ENCODE peak calls at places on chromosomes 12 and 14, in ten cellular contexts. One of them, this sample, is unnamed.

GRCh38 chr12:78870539-78870938 is 6.0 kb downstream of the SYT1 start:
- DNase-seq in heart right ventricle: no peak
- DNase-seq in uterus: no peak
- DNase-seq in gastrocnemius medialis: no peak
- DNase-seq in fibroblast of lung: no peak
- DNase-seq in heart left ventricle: no peak
- DNase-seq in cardiac muscle cell: no peak
- DNase-seq in Peyer's patch: no peak
- DNase-seq in CD8-positive, alpha-beta T cell: no peak
- DNase-seq in RWPE2: no peak
- DNase-seq in this sample: no peak

GRCh38 chr14:34359423-34360120 is 102.5 kb downstream of the SPTSSA start:
- DNase-seq in heart right ventricle: no peak
- DNase-seq in uterus: no peak
- DNase-seq in gastrocnemius medialis: no peak
- DNase-seq in fibroblast of lung: no peak
- DNase-seq in heart left ventricle: no peak
- DNase-seq in cardiac muscle cell: peak
- DNase-seq in Peyer's patch: no peak
- DNase-seq in CD8-positive, alpha-beta T cell: no peak
- DNase-seq in RWPE2: no peak
- DNase-seq in this sample: no peak

GRCh38 chr14:20195911-20196310 is 5.2 kb downstream of the OR11G2 start:
- DNase-seq in heart right ventricle: no peak
- DNase-seq in uterus: no peak
- DNase-seq in gastrocnemius medialis: no peak
- DNase-seq in fibroblast of lung: no peak
- DNase-seq in heart left ventricle: no peak
- DNase-seq in cardiac muscle cell: no peak
- DNase-seq in Peyer's patch: no peak
- DNase-seq in CD8-positive, alpha-beta T cell: no peak
- DNase-seq in RWPE2: no peak
- DNase-seq in this sample: no peak

GRCh38 chr12:21695896-21696295 is 38.3 kb upstream of the LDHB start:
- DNase-seq in heart right ventricle: no peak
- DNase-seq in uterus: no peak
- DNase-seq in gastrocnemius medialis: no peak
- DNase-seq in fibroblast of lung: no peak
- DNase-seq in heart left ventricle: no peak
- DNase-seq in cardiac muscle cell: no peak
- DNase-seq in Peyer's patch: no peak
- DNase-seq in CD8-positive, alpha-beta T cell: no peak
- DNase-seq in RWPE2: no peak
- DNase-seq in this sample: no peak

GRCh38 chr14:87966816-87967215 is 26.2 kb downstream of the GALC start:
- DNase-seq in heart right ventricle: no peak
- DNase-seq in uterus: no peak
- DNase-seq in gastrocnemius medialis: no peak
- DNase-seq in fibroblast of lung: peak
- DNase-seq in heart left ventricle: no peak
- DNase-seq in cardiac muscle cell: no peak
- DNase-seq in Peyer's patch: no peak
- DNase-seq in CD8-positive, alpha-beta T cell: no peak
- DNase-seq in RWPE2: no peak
- DNase-seq in this sample: no peak

GRCh38 chr12:45598761-45599160 is 130.7 kb upstream of the ARID2 start:
- DNase-seq in heart right ventricle: no peak
- DNase-seq in uterus: no peak
- DNase-seq in gastrocnemius medialis: no peak
- DNase-seq in fibroblast of lung: no peak
- DNase-seq in heart left ventricle: no peak
- DNase-seq in cardiac muscle cell: no peak
- DNase-seq in Peyer's patch: no peak
- DNase-seq in CD8-positive, alpha-beta T cell: no peak
- DNase-seq in RWPE2: no peak
- DNase-seq in this sample: no peak

GRCh38 chr14:32510815-32511214 is 181.7 kb downstream of the AKAP6 start:
- DNase-seq in heart right ventricle: no peak
- DNase-seq in uterus: no peak
- DNase-seq in gastrocnemius medialis: no peak
- DNase-seq in fibroblast of lung: no peak
- DNase-seq in heart left ventricle: no peak
- DNase-seq in cardiac muscle cell: no peak
- DNase-seq in Peyer's patch: no peak
- DNase-seq in CD8-positive, alpha-beta T cell: no peak
- DNase-seq in RWPE2: no peak
- DNase-seq in this sample: no peak

GRCh38 chr12:63916561-63917476 is 72.3 kb downstream of the SRGAP1 start:
- DNase-seq in heart right ventricle: no peak
- DNase-seq in uterus: no peak
- DNase-seq in gastrocnemius medialis: no peak
- DNase-seq in fibroblast of lung: peak
- DNase-seq in heart left ventricle: no peak
- DNase-seq in cardiac muscle cell: no peak
- DNase-seq in Peyer's patch: no peak
- DNase-seq in CD8-positive, alpha-beta T cell: no peak
- DNase-seq in RWPE2: no peak
- DNase-seq in this sample: no peak

GRCh38 chr12:56679834-56680575 is 8.1 kb downstream of the PTGES3 start:
- DNase-seq in heart right ventricle: no peak
- DNase-seq in uterus: no peak
- DNase-seq in gastrocnemius medialis: peak
- DNase-seq in fibroblast of lung: no peak
- DNase-seq in heart left ventricle: no peak
- DNase-seq in cardiac muscle cell: no peak
- DNase-seq in Peyer's patch: no peak
- DNase-seq in CD8-positive, alpha-beta T cell: no peak
- DNase-seq in RWPE2: no peak
- DNase-seq in this sample: no peak

GRCh38 chr14:24542346-24542936 is 33.6 kb downstream of the CTSG start:
- DNase-seq in heart right ventricle: no peak
- DNase-seq in uterus: no peak
- DNase-seq in gastrocnemius medialis: no peak
- DNase-seq in fibroblast of lung: no peak
- DNase-seq in heart left ventricle: no peak
- DNase-seq in cardiac muscle cell: no peak
- DNase-seq in Peyer's patch: no peak
- DNase-seq in CD8-positive, alpha-beta T cell: no peak
- DNase-seq in RWPE2: peak
- DNase-seq in this sample: no peak

GRCh38 chr14:34049769-34050168 is 98.9 kb upstream of the EGLN3 start:
- DNase-seq in heart right ventricle: no peak
- DNase-seq in uterus: no peak
- DNase-seq in gastrocnemius medialis: no peak
- DNase-seq in fibroblast of lung: no peak
- DNase-seq in heart left ventricle: no peak
- DNase-seq in cardiac muscle cell: no peak
- DNase-seq in Peyer's patch: no peak
- DNase-seq in CD8-positive, alpha-beta T cell: no peak
- DNase-seq in RWPE2: no peak
- DNase-seq in this sample: no peak

GRCh38 chr12:98372340-98373018 is 142.9 kb upstream of the TMPO start:
- DNase-seq in heart right ventricle: no peak
- DNase-seq in uterus: no peak
- DNase-seq in gastrocnemius medialis: no peak
- DNase-seq in fibroblast of lung: no peak
- DNase-seq in heart left ventricle: no peak
- DNase-seq in cardiac muscle cell: no peak
- DNase-seq in Peyer's patch: no peak
- DNase-seq in CD8-positive, alpha-beta T cell: no peak
- DNase-seq in RWPE2: no peak
- DNase-seq in this sample: no peak

GRCh38 chr12:81005635-81006034 is 67.9 kb upstream of the LIN7A start:
- DNase-seq in heart right ventricle: no peak
- DNase-seq in uterus: no peak
- DNase-seq in gastrocnemius medialis: no peak
- DNase-seq in fibroblast of lung: no peak
- DNase-seq in heart left ventricle: no peak
- DNase-seq in cardiac muscle cell: no peak
- DNase-seq in Peyer's patch: no peak
- DNase-seq in CD8-positive, alpha-beta T cell: no peak
- DNase-seq in RWPE2: no peak
- DNase-seq in this sample: no peak

GRCh38 chr14:59484611-59485174 is 376 bp downstream of the JKAMP start:
- DNase-seq in heart right ventricle: no peak
- DNase-seq in uterus: no peak
- DNase-seq in gastrocnemius medialis: no peak
- DNase-seq in fibroblast of lung: peak
- DNase-seq in heart left ventricle: no peak
- DNase-seq in cardiac muscle cell: no peak
- DNase-seq in Peyer's patch: no peak
- DNase-seq in CD8-positive, alpha-beta T cell: no peak
- DNase-seq in RWPE2: no peak
- DNase-seq in this sample: no peak

GRCh38 chr14:78683206-78683605 is 513.0 kb downstream of the NRXN3 start:
- DNase-seq in heart right ventricle: no peak
- DNase-seq in uterus: no peak
- DNase-seq in gastrocnemius medialis: no peak
- DNase-seq in fibroblast of lung: peak
- DNase-seq in heart left ventricle: no peak
- DNase-seq in cardiac muscle cell: no peak
- DNase-seq in Peyer's patch: no peak
- DNase-seq in CD8-positive, alpha-beta T cell: no peak
- DNase-seq in RWPE2: no peak
- DNase-seq in this sample: no peak

GRCh38 chr12:62800707-62801400 is 134.1 kb downstream of the PPM1H start:
- DNase-seq in heart right ventricle: no peak
- DNase-seq in uterus: no peak
- DNase-seq in gastrocnemius medialis: no peak
- DNase-seq in fibroblast of lung: no peak
- DNase-seq in heart left ventricle: no peak
- DNase-seq in cardiac muscle cell: no peak
- DNase-seq in Peyer's patch: no peak
- DNase-seq in CD8-positive, alpha-beta T cell: no peak
- DNase-seq in RWPE2: no peak
- DNase-seq in this sample: no peak

GRCh38 chr14:93269341-93270068 is 62.4 kb downstream of the UBR7 start:
- DNase-seq in heart right ventricle: no peak
- DNase-seq in uterus: no peak
- DNase-seq in gastrocnemius medialis: peak
- DNase-seq in fibroblast of lung: peak
- DNase-seq in heart left ventricle: no peak
- DNase-seq in cardiac muscle cell: no peak
- DNase-seq in Peyer's patch: no peak
- DNase-seq in CD8-positive, alpha-beta T cell: no peak
- DNase-seq in RWPE2: no peak
- DNase-seq in this sample: no peak

GRCh38 chr12:15575797-15576560 is 213.2 kb downstream of the EPS8 start:
- DNase-seq in heart right ventricle: no peak
- DNase-seq in uterus: no peak
- DNase-seq in gastrocnemius medialis: no peak
- DNase-seq in fibroblast of lung: peak
- DNase-seq in heart left ventricle: no peak
- DNase-seq in cardiac muscle cell: no peak
- DNase-seq in Peyer's patch: no peak
- DNase-seq in CD8-positive, alpha-beta T cell: no peak
- DNase-seq in RWPE2: no peak
- DNase-seq in this sample: no peak
- H3K27ac ChIP-seq in heart right ventricle: no peak
- H3K27ac ChIP-seq in uterus: peak
- H3K27ac ChIP-seq in gastrocnemius medialis: no peak
- H3K27ac ChIP-seq in fibroblast of lung: no peak
- H3K27ac ChIP-seq in heart left ventricle: no peak
- H3K27ac ChIP-seq in cardiac muscle cell: no peak
- H3K27ac ChIP-seq in Peyer's patch: no peak
- H3K27ac ChIP-seq in CD8-positive, alpha-beta T cell: no peak
- H3K27ac ChIP-seq in RWPE2: no peak
- H3K27ac ChIP-seq in this sample: no peak

DNA sequence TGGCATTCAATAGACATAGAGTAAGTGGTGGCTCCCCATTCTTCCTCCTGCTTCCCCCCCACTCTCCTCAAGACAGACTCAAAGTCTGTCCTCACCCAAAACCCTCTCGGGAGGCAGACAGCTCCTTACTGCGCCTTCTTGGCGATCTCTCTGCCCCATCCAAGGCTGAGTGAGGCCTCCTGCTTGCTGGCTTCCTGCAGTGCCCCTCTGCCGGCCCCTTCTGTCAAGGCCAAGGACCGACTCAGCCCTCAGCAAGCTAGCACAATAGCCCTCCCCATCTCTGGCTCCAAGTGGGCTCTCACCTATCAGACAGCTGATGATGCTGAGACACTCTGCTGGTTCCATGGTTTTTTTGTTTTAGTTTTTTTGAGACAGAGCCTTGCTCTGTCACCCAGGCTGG is 62.5 kb upstream of the DLK1 start:
- DNase-seq in heart right ventricle: no peak
- DNase-seq in uterus: no peak
- DNase-seq in gastrocnemius medialis: no peak
- DNase-seq in fibroblast of lung: no peak
- DNase-seq in heart left ventricle: peak
- DNase-seq in cardiac muscle cell: no peak
- DNase-seq in Peyer's patch: no peak
- DNase-seq in CD8-positive, alpha-beta T cell: no peak
- DNase-seq in RWPE2: no peak
- DNase-seq in this sample: peak
- H3K27ac ChIP-seq in heart right ventricle: peak
- H3K27ac ChIP-seq in uterus: no peak
- H3K27ac ChIP-seq in gastrocnemius medialis: no peak
- H3K27ac ChIP-seq in fibroblast of lung: no peak
- H3K27ac ChIP-seq in heart left ventricle: no peak
- H3K27ac ChIP-seq in cardiac muscle cell: no peak
- H3K27ac ChIP-seq in Peyer's patch: no peak
- H3K27ac ChIP-seq in CD8-positive, alpha-beta T cell: no peak
- H3K27ac ChIP-seq in RWPE2: no peak
- H3K27ac ChIP-seq in this sample: no peak

DNA sequence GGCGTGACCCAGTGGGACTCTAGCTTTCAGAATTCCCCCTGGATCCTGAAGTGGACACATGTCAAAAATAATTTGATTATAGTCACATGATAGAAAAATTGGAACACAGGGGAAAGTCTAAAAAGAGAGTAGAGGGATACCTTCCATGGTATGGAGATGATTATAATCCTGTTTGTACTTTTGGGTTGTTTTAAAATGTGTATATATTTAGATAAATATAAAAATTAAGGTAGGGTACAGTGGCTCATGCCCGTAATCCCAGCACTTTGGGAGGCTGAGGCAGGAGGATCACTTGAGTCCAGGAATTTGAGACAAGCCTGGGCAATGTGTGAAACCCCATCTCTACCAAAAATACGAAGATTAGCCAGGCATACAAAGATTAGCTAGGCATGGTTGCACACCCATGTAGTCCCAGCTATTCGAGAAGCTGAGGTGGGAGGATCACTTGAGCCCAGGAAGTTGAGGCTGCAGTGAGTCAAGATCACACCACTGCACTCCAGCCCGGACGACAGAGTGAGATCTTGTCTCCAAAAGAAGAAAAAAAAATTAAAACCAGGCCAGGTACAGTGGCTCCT is 11.1 kb downstream of the PAPLN start:
- DNase-seq in heart right ventricle: no peak
- DNase-seq in uterus: no peak
- DNase-seq in gastrocnemius medialis: no peak
- DNase-seq in fibroblast of lung: peak
- DNase-seq in heart left ventricle: no peak
- DNase-seq in cardiac muscle cell: no peak
- DNase-seq in Peyer's patch: no peak
- DNase-seq in CD8-positive, alpha-beta T cell: no peak
- DNase-seq in RWPE2: peak
- DNase-seq in this sample: peak
- H3K27ac ChIP-seq in heart right ventricle: no peak
- H3K27ac ChIP-seq in uterus: no peak
- H3K27ac ChIP-seq in gastrocnemius medialis: no peak
- H3K27ac ChIP-seq in fibroblast of lung: no peak
- H3K27ac ChIP-seq in heart left ventricle: no peak
- H3K27ac ChIP-seq in cardiac muscle cell: no peak
- H3K27ac ChIP-seq in Peyer's patch: no peak
- H3K27ac ChIP-seq in CD8-positive, alpha-beta T cell: no peak
- H3K27ac ChIP-seq in RWPE2: peak
- H3K27ac ChIP-seq in this sample: no peak

GRCh38 chr12:116376354-116377193 is 99.1 kb upstream of the MED13L start:
- DNase-seq in heart right ventricle: no peak
- DNase-seq in uterus: no peak
- DNase-seq in gastrocnemius medialis: no peak
- DNase-seq in fibroblast of lung: peak
- DNase-seq in heart left ventricle: no peak
- DNase-seq in cardiac muscle cell: no peak
- DNase-seq in Peyer's patch: no peak
- DNase-seq in CD8-positive, alpha-beta T cell: no peak
- DNase-seq in RWPE2: no peak
- DNase-seq in this sample: no peak
- H3K27ac ChIP-seq in heart right ventricle: no peak
- H3K27ac ChIP-seq in uterus: no peak
- H3K27ac ChIP-seq in gastrocnemius medialis: no peak
- H3K27ac ChIP-seq in fibroblast of lung: peak
- H3K27ac ChIP-seq in heart left ventricle: no peak
- H3K27ac ChIP-seq in cardiac muscle cell: no peak
- H3K27ac ChIP-seq in Peyer's patch: no peak
- H3K27ac ChIP-seq in CD8-positive, alpha-beta T cell: no peak
- H3K27ac ChIP-seq in RWPE2: peak
- H3K27ac ChIP-seq in this sample: no peak